ENCODE peak calls at places on chromosomes 7 and 10, in four cellular contexts. Y, D, K and F are unnamed samples.
A peak's percentile ranks its signal among the peaks of the same experiment; 100 is the strongest.

GRCh38 chr10:63720072-63720537 is 198.9 kb downstream of the REEP3 start:
- DNase-seq in D (peak; percentile 97), Y (peak; percentile 52), K (peak; percentile 92), F (peak; percentile 65)

GRCh38 chr7:2892571-2892970 is 48.5 kb upstream of the GNA12 start:
- DNase-seq in D (no peak), K (no peak), Y (no peak), F (no peak)

GRCh38 chr10:58570307-58570723 is 57.6 kb downstream of the BICC1 start:
- DNase-seq in D (no peak), K (no peak), Y (no peak), F (no peak)

GRCh38 chr10:18312385-18313145 is 172.3 kb downstream of the CACNB2 start:
- DNase-seq in K (peak; percentile 70), D (peak; percentile 30), Y (peak; percentile 0), F (no peak)

GRCh38 chr7:66832531-66833351 is 88.3 kb upstream of the TMEM248 start:
- DNase-seq in K (no peak), D (no peak), Y (no peak), F (no peak)

GRCh38 chr7:80883188-80884025 is 35.4 kb downstream of the SEMA3C start:
- DNase-seq in K (no peak), Y (peak; percentile 100), D (peak; percentile 97), F (peak; percentile 66)

GRCh38 chr10:126124044-126124443 is 227.7 kb downstream of the FANK1 start:
- DNase-seq in Y (no peak), D (no peak), K (no peak), F (no peak)

GRCh38 chr10:120917521-120918250 is 66.5 kb downstream of the WDR11 start:
- DNase-seq in K (no peak), D (peak; percentile 10), Y (peak; percentile 39), F (no peak)

GRCh38 chr10:116743266-116744064 is 1.1 kb upstream of the HSPA12A start:
- DNase-seq in D (no peak), K (no peak), Y (no peak), F (no peak)

GRCh38 chr7:142478479-142479220 is 220.8 kb upstream of the PRSS58 start:
- DNase-seq in D (peak; percentile 74), K (peak; percentile 65), Y (peak; percentile 46), F (peak; percentile 58)

GRCh38 chr7:2066251-2066919 is 166.4 kb downstream of the MAD1L1 start:
- DNase-seq in Y (no peak), K (no peak), D (no peak), F (no peak)

GRCh38 chr7:19932549-19933249 is 159.3 kb upstream of the TMEM196 start:
- DNase-seq in K (no peak), D (no peak), Y (no peak), F (no peak)

GRCh38 chr7:11865671-11866070 is 33.7 kb upstream of the THSD7A start:
- DNase-seq in Y (no peak), D (no peak), K (no peak), F (no peak)

GRCh38 chr10:43138757-43139241 is 554 bp downstream of the CSGALNACT2 start:
- DNase-seq in D (peak; percentile 39), K (peak; percentile 81), Y (peak; percentile 50), F (peak; percentile 45)

GRCh38 chr7:49166441-49166840 is 242.1 kb downstream of the CDC14C start:
- DNase-seq in K (peak; percentile 63), Y (no peak), D (peak; percentile 45), F (no peak)

GRCh38 chr7:88314092-88314491 is 7.4 kb upstream of the STEAP4 start:
- DNase-seq in D (no peak), K (no peak), Y (no peak), F (no peak)

GRCh38 chr10:59905066-59905734 is 1.2 kb downstream of the CCDC6 start:
- DNase-seq in K (peak; percentile 81), Y (peak; percentile 48), D (peak; percentile 42), F (peak; percentile 38)

GRCh38 chr10:71998840-71999194 is 34.6 kb downstream of the CHST3 start:
- DNase-seq in D (peak; percentile 86), K (no peak), Y (peak; percentile 91), F (peak; percentile 95)

GRCh38 chr10:119933179-119933578 is 40.6 kb downstream of the SEC23IP start:
- DNase-seq in D (peak; percentile 39), Y (no peak), K (peak; percentile 68), F (no peak)

GRCh38 chr10:569961-570630 is 119.4 kb downstream of the DIP2C start:
- DNase-seq in D (no peak), Y (no peak), K (no peak), F (no peak)

GRCh38 chr7:121344093-121344492 is 15.3 kb downstream of the WNT16 start:
- DNase-seq in D (no peak), Y (no peak), K (no peak), F (no peak)

GRCh38 chr7:105250239-105250638 is 138.5 kb downstream of the SRPK2 start:
- DNase-seq in Y (no peak), K (no peak), D (no peak), F (no peak)

GRCh38 chr10:22894714-22895113 is 33.1 kb upstream of the ARMC3 start:
- DNase-seq in Y (peak; percentile 52), K (no peak), D (no peak), F (peak; percentile 35)

GRCh38 chr7:70193514-70193913 is 595.2 kb downstream of the AUTS2 start:
- DNase-seq in K (peak; percentile 83), Y (peak; percentile 14), D (no peak), F (no peak)

GRCh38 chr10:31242902-31243301 is 76.1 kb upstream of the ZEB1 start:
- DNase-seq in K (no peak), Y (peak; percentile 82), D (peak; percentile 79), F (peak; percentile 67)

GRCh38 chr7:1101580-1102431 is 13.9 kb downstream of the GPER1 start:
- DNase-seq in Y (no peak), D (no peak), K (no peak), F (no peak)

GRCh38 chr7:21461282-21461681 is 33.4 kb downstream of the SP4 start:
- DNase-seq in K (no peak), D (no peak), Y (no peak), F (no peak)

GRCh38 chr7:121195859-121196588 is 132.8 kb upstream of the WNT16 start:
- DNase-seq in Y (no peak), D (no peak), K (no peak), F (no peak)

GRCh38 chr10:128727114-128727513 is 600.9 kb upstream of the MKI67 start:
- DNase-seq in Y (no peak), D (no peak), K (no peak), F (no peak)

GRCh38 chr10:110657968-110658691 is 14.0 kb downstream of the RBM20 start:
- DNase-seq in K (no peak), D (no peak), Y (no peak), F (no peak)

GRCh38 chr10:54130394-54130793 is 670.6 kb downstream of the PCDH15 start:
- DNase-seq in K (no peak), D (no peak), Y (no peak), F (no peak)

GRCh38 chr10:118042336-118042735 is 4.4 kb downstream of the RAB11FIP2 start:
- DNase-seq in Y (no peak), D (no peak), K (no peak), F (no peak)

GRCh38 chr7:15684834-15685233 is 1.6 kb downstream of the MEOX2 start:
- DNase-seq in K (no peak), Y (no peak), D (no peak), F (no peak)

GRCh38 chr10:7399533-7399932 is 11.3 kb downstream of the SFMBT2 start:
- DNase-seq in Y (no peak), K (no peak), D (no peak), F (no peak)
- H3K4me1 ChIP-seq in Y (no peaks in the 10 kb centered on the region), K (peaks cover 13% of the 10 kb centered on the region), D (no peaks in the 10 kb centered on the region), F (no peaks in the 10 kb centered on the region)

DNA sequence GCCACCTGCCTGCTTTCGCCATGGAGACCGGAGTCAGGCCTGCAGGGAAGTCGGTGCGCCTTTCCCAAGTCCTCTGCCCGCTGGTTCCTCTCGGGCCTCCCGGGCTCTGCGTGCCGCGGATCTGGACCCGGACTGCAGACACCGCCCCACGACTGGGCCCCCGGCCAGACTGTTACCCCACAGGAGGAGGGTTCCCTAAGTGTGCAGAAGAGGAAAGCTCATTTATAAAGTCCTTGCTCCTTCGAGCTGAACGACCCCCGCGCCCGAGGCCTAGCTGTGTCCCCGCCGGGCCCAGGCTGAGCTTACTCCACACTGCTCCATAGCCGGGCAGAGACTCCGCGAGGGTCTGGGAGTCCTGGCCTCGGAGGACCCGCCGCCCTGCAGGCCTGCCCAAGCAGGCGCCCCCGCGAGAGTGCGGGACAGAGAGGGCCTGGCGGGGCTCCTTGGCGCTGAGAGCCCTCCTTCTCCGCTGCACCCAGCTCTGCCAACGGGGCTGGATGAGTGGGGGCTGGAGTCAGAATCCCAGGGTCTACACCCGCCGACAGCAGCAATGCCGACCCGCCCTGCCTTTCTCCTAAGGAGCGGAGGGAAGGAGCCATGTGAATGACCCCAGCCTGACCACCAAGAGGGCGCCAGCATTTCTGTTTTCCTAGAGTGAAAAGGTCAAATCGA is 8.3 kb downstream of the EN2 start:
- DNase-seq in K (no peak), Y (no peak), D (no peak), F (no peak)
- H4K20me1 ChIP-seq in K (no peaks in the 10 kb centered on the region), Y (peaks cover 2% of the 10 kb centered on the region), D (no peaks in the 10 kb centered on the region), F (no peaks in the 10 kb centered on the region)

DNA sequence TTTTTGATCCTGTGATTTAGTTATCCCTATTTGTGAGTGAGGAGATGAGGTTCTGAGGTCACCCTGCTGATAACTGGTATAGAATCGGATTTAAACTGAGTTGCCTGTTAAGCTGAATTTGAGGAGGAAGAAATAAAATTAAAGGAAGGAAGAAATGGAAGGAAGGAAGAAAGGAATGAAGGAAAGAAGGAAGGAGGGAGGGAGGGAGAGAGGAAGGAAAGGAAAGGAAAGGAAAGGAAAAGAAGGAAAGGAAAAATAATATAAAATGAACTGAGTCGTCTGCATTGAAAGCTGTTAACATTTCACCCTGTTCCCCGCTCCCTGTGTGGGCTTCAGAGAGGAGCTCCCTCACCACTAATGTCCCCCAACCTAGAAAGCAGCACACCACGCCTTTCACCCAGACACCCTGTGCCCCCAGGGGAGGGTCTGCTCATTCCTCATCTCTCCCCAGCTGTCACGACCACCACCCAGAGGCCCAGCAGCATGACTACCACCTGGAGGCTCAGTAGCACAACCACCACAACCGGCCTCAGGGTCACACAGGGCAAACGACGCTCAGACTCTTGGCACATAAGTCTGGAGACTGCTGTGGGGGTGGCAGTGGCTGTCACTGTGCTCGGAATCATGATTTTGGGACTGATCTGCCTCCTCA is 16.3 kb downstream of the PILRA start:
- DNase-seq in K (no peak), D (no peak), Y (no peak), F (no peak)
- H3K4me1 ChIP-seq in K (peaks cover 26% of the 10 kb centered on the region), D (no peaks in the 10 kb centered on the region), Y (no peaks in the 10 kb centered on the region), F (no peaks in the 10 kb centered on the region)

DNA sequence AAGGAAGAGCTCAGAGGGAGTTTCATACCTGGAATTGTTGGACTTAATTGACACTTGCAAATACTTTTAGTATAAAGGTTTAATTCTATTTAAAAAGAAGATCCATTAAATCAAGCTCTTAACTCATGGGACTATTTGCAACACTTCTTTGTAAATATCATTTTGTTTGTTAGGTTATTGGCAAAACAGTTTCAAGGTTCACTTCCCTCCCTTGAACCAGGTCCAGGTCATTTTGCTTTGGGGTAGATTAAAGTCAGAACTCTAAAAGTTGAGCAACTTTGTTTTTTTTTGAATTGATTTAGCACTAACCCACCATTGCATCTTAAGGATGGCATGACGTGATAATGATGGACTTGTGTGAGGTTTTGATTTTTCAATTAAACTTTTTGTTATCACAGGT is 45.9 kb downstream of the ZRANB1 start:
- DNase-seq in K (no peak), D (no peak), Y (no peak), F (no peak)
- H4K20me1 ChIP-seq in K (no peaks in the 10 kb centered on the region), D (no peaks in the 10 kb centered on the region), Y (no peaks in the 10 kb centered on the region), F (no peaks in the 10 kb centered on the region)